ENCODE peak calls at places on chromosomes 16 and 17, in six cellular contexts. K is A549, C is IMR-90, T is H1, E is HCT116, V is GM12878. B is an unnamed sample.

GRCh38 chr16:2854700-2855309 is 3.2 kb downstream of the PRSS22 start:
- DNase-seq in E (no peak), K (no peak), V (no peak), T (no peak), C (no peak), B (no peak)

GRCh38 chr16:75105306-75106061 is 11.1 kb downstream of the LDHD start:
- DNase-seq in T (no peak), V (no peak), K (no peak), E (no peak), C (peak; percentile 37), B (no peak)

GRCh38 chr16:50291719-50292565 is 25.6 kb downstream of the ADCY7 start:
- DNase-seq in V (no peak), K (no peak), T (no peak), C (no peak), E (no peak), B (peak; percentile 59)

GRCh38 chr17:4394208-4395110 is 28.0 kb upstream of the UBE2G1 start:
- DNase-seq in E (no peak), V (no peak), K (no peak), T (no peak), C (no peak), B (no peak)

GRCh38 chr16:57725077-57725953 is 10.3 kb upstream of the KATNB1 start:
- DNase-seq in V (no peak), T (no peak), E (no peak), K (no peak), C (no peak), B (no peak)

GRCh38 chr16:29821663-29822115 is 1.4 kb downstream of the MVP start:
- DNase-seq in E (peak; percentile 70), C (peak; percentile 79), T (no peak), K (peak; percentile 64), V (no peak), B (no peak)

GRCh38 chr17:58331815-58332719 is 3.5 kb upstream of the TSPOAP1 start:
- DNase-seq in K (no peak), V (peak; percentile 92), C (no peak), E (no peak), T (no peak), B (no peak)

GRCh38 chr17:43766413-43767052 is 7.9 kb upstream of the SOST start:
- DNase-seq in K (peak; percentile 76), C (peak; percentile 51), V (no peak), T (no peak), E (peak; percentile 39), B (peak; percentile 58)

GRCh38 chr16:49469930-49470451 is 96.4 kb downstream of the C16orf78 start:
- DNase-seq in E (no peak), C (no peak), K (no peak), V (no peak), T (no peak), B (no peak)

GRCh38 chr17:67312265-67312664 is 54.1 kb downstream of the PSMD12 start:
- DNase-seq in V (no peak), T (no peak), C (no peak), K (no peak), E (no peak), B (no peak)

GRCh38 chr17:67311551-67311950 is 54.8 kb downstream of the PSMD12 start:
- DNase-seq in E (no peak), K (no peak), T (no peak), C (no peak), V (no peak), B (no peak)

GRCh38 chr17:67315865-67316264 is 50.5 kb downstream of the PSMD12 start:
- DNase-seq in V (no peak), E (no peak), K (no peak), C (no peak), T (no peak), B (no peak)

DNA sequence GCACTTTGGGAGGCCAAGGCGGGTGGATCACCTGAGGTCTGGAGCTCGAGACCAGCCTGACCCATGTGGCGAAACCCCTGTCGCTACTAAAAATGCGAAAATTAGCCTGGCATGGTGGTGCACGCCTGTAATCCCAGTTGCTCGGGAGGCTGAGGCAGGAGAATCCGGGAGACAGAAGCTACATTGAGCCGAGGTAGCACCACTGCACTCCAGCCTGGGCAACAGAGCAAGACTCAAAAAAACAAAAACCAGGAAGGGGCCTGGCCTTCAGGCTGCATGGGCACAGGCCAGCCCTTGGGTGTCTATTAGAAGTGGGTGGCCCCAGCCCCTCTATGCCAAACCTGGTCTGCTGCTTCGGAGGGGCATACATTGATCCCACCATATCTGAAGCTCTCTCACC is 56.0 kb downstream of the PSMD12 start:
- DNase-seq in K (no peak), T (no peak), C (no peak), V (no peak), E (no peak), B (no peak)
- TF ChIP-seq CEBPB in K (no peak), T (no peak), C (no peak), V (no peak), E (no peak), B (no peak)

DNA sequence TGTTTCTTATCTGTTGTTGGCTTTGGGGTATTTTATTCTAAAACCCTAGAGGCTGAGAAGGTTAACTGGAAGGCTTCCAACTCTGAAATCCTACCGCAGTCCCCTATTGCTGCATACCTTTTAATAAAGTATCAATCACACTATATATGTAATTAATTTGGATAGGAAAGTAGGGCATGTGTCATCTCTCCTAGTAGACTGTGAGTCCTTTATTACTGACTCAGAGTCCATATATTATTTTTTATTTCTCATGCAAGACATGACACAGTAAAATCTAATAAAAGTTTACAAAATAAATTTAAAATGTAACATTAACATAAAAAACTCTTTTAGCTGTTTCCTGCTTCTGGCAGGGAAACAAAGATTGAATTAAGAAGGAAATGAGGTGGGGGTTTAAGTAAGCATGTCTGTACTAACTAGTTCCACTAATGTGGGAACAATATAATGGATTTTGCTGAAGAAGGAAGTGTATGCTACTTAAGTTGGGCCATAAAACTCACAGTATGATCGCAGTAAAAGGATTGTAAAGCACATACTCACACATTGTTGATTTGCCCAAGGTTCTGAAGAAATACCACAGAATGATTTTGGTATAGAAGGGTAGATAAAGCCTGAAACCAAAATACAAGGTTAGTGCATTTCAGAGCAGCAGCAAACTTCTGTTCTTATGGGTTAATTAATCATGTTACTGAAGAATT is 97.6 kb upstream of the HLF start:
- DNase-seq in T (no peak), C (no peak), E (no peak), V (no peak), K (no peak), B (no peak)
- TF ChIP-seq CEBPB in T (no peak), C (no peak), E (no peak), V (no peak), K (no peak), B (no peak)

DNA sequence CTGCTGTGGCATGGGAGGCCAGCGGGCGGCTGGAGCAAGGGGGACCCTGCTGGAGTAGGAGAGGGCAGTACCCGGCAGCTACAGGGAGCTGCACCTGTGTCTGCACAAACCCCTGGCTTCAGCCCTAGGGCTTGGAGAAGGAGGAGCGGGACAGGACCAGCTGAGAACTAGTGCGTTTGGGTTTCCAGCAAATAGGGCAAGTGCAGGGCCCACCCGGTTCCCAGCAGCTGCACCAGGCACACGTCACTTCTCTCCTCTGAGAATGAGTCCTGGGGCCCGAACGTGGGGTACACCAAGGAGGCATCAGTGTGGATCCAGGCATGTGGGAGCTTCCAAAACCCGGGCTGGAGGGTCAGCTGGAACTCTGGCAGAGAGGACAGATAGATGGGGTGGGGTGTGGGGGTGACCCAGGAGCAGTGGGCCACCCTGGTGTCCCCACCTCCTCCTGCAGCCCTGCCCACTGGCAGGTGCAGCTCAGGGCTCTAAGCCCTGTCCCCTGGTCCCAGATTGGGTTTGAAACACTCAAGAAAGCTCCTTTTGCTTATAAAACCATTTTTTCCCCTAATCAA is 5.6 kb downstream of the C16orf89 start:
- DNase-seq in V (no peak), T (no peak), E (no peak), K (no peak), C (no peak), B (no peak)
- TF ChIP-seq CEBPB in V (no peak), T (no peak), E (no peak), K (no peak), C (no peak), B (no peak)

DNA sequence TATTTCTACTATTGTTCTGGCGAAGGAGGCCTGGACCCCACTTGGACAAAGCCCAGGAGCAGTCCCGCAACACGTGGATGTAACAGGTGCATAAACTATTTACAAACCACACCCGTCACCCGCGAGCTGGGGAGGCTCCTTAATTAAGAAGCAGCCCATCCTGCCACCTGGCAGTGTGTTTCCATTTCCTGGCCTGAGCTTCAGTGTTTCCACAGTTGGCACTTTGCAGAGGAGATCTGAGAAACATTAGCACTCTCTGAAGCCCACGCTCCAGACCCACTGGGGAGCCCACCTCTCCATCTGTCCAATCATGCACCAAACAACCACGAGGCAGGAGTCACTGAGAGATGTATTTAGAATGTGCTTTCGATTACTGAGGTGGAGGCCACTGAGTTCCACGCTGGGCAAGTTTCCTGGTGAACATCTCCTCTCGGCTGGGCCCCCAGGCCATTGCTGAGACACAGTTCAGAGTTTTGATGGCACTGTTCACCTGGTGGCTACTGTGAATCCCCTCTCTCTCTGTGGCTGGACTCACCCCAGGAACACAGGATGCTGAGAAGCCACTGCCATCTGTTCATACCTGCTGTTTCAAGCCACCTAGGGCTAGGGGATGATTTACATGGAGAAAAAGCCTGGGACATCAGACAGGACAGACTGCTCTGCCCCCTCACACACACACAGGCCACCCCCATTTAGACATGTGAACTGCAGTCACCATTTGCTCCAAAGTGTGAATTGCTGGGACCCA is 129.1 kb downstream of the AIPL1 start:
- DNase-seq in K (no peak), T (no peak), V (no peak), C (no peak), E (no peak), B (no peak)
- TF ChIP-seq CEBPB in K (no peak), T (no peak), V (no peak), C (no peak), E (no peak), B (no peak)

GRCh38 chr16:67537636-67538591 is 9.3 kb downstream of the RIPOR1 start:
- DNase-seq in C (no peak), T (no peak), E (no peak), V (no peak), K (no peak), B (no peak)

GRCh38 chr16:67539271-67539670 is 10.6 kb downstream of the RIPOR1 start:
- DNase-seq in C (no peak), E (no peak), V (no peak), T (no peak), K (no peak), B (no peak)

GRCh38 chr16:67535201-67535600 is 6.6 kb downstream of the RIPOR1 start:
- DNase-seq in C (no peak), E (no peak), V (no peak), T (no peak), K (no peak), B (no peak)

GRCh38 chr16:67538666-67539101 is 10.1 kb downstream of the RIPOR1 start:
- DNase-seq in K (no peak), T (no peak), V (no peak), E (no peak), C (peak; percentile 56), B (no peak)

GRCh38 chr16:67537270-67537635 is 8.6 kb downstream of the RIPOR1 start:
- DNase-seq in K (no peak), T (no peak), V (no peak), E (no peak), C (peak; percentile 36), B (no peak)
- TF ChIP-seq CEBPB in K (no peak), T (no peak), V (no peak), E (no peak), C (no peak), B (no peak)

DNA sequence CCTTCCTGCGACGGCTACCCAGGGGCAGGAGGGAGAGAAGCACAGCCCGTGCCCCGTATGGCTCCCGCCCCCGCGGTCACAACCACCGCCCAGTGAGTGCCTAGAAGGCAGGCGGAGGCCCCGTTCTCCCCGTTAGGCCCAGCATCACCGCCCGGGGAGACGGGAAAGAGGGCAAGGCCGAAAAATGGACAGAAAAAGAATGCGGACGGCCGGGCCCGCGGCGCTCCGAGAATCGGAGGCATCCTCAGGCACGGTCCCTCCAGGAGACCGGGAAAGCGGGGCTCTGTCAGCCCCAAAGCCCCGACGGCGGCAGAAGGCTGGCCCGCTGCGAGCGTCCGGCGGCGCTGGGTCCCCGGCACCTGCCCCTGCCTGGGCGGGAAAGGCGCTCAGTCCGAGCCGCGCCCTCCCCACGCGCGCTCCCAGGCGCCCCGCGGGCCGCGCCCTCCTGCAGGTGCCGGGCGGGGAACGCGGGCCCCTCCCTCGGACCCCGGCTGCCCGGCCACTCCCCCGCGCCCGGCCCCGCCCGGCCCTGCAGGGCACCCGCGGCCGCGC is 407 bp downstream of the MCRIP1 start:
- DNase-seq in E (no peak), V (no peak), C (no peak), T (no peak), K (no peak), B (no peak)
- TF ChIP-seq CEBPB in E (no peak), V (no peak), C (no peak), T (no peak), K (no peak), B (no peak)